ENCODE peak calls at places on chromosomes 2 and 18, in nine cellular contexts. W is prostate gland; G is GM23338; H is CD8-positive, alpha-beta T cell; O is gastrocnemius medialis; C is suprapubic skin; X is PC-3; V is HCT116; E is SJSA1. Q is an unnamed sample. For H3K36me3 and H3K27me3, the result is how much of the 10 kb centered on the place peaks cover.

GRCh38 chr18:48889115-48889941 is 61.4 kb downstream of the SMAD7 start:
- DNase-seq in W (no peak), G (peak), H (no peak), O (peak), C (no peak), X (no peak), V (no peak), E (no peak), Q (no peak)

GRCh38 chr2:8568543-8569302 is 113.1 kb upstream of the ID2 start:
- DNase-seq in W (no peak), G (no peak), H (no peak), O (no peak), C (no peak), X (no peak), V (no peak), E (no peak), Q (no peak)

GRCh38 chr2:127621981-127622431 is 23.9 kb upstream of the GPR17 start:
- DNase-seq in W (no peak), G (no peak), H (no peak), O (no peak), C (peak), X (no peak), V (no peak), E (no peak), Q (no peak)

GRCh38 chr18:78676622-78677482 is 302.8 kb upstream of the SALL3 start:
- DNase-seq in W (no peak), G (no peak), H (no peak), O (no peak), C (no peak), X (no peak), V (no peak), E (no peak), Q (no peak)

GRCh38 chr2:232511336-232511863 is 8.8 kb upstream of the PRSS56 start:
- DNase-seq in W (no peak), G (no peak), H (no peak), O (peak), C (no peak), X (no peak), V (no peak), E (no peak), Q (no peak)

GRCh38 chr2:46489430-46489829 is 10.1 kb downstream of the TMEM247 start:
- DNase-seq in W (no peak), G (no peak), H (no peak), O (no peak), C (no peak), X (no peak), V (no peak), E (no peak), Q (no peak)

GRCh38 chr2:172329404-172330059 is 97.9 kb upstream of the ITGA6 start:
- DNase-seq in W (no peak), G (no peak), H (no peak), O (peak), C (peak), X (no peak), V (no peak), E (no peak), Q (no peak)

GRCh38 chr18:57803119-57803969 is at the start of gene ATP8B1:
- DNase-seq in W (peak), G (peak), H (no peak), O (peak), C (peak), X (peak), V (peak), E (peak), Q (no peak)

GRCh38 chr2:219273887-219274391 is 5.2 kb upstream of the DNAJB2 start:
- DNase-seq in W (peak), G (no peak), H (no peak), O (peak), C (no peak), X (peak), V (peak), E (no peak), Q (no peak)

GRCh38 chr2:200219400-200220113 is 86.9 kb upstream of the SPATS2L start:
- DNase-seq in W (no peak), G (peak), H (no peak), O (no peak), C (no peak), X (peak), V (no peak), E (no peak), Q (no peak)

GRCh38 chr2:241878007-241878970 is 8.8 kb downstream of the RTP5 start:
- DNase-seq in W (peak), G (peak), H (peak), O (peak), C (no peak), X (peak), V (no peak), E (peak), Q (no peak)

GRCh38 chr2:141513853-141514252 is 617.0 kb downstream of the LRP1B start:
- DNase-seq in W (no peak), G (no peak), H (no peak), O (no peak), C (no peak), X (no peak), V (no peak), E (no peak), Q (no peak)

GRCh38 chr2:37552339-37552738 is 119.1 kb downstream of the CDC42EP3 start:
- DNase-seq in W (no peak), G (no peak), H (no peak), O (no peak), C (no peak), X (peak), V (no peak), E (no peak), Q (no peak)

GRCh38 chr2:23711979-23712755 is 214.8 kb downstream of the ATAD2B start:
- DNase-seq in W (no peak), G (peak), H (no peak), O (no peak), C (no peak), X (no peak), V (no peak), E (no peak), Q (peak)

GRCh38 chr18:75455249-75456183 is 28.0 kb upstream of the SMIM21 start:
- DNase-seq in W (no peak), G (peak), H (no peak), O (no peak), C (no peak), X (no peak), V (no peak), E (no peak), Q (no peak)

GRCh38 chr2:112584891-112585250 is 462 bp downstream of the CHCHD5 start:
- DNase-seq in W (no peak), G (no peak), H (no peak), O (no peak), C (no peak), X (no peak), V (no peak), E (no peak), Q (no peak)

GRCh38 chr2:65576278-65576677 is 143.9 kb upstream of the SPRED2 start:
- DNase-seq in W (no peak), G (no peak), H (no peak), O (no peak), C (no peak), X (no peak), V (no peak), E (no peak), Q (no peak)

GRCh38 chr2:128591841-128592822 is 273.5 kb upstream of the HS6ST1 start:
- DNase-seq in W (no peak), G (peak), H (no peak), O (no peak), C (no peak), X (no peak), V (no peak), E (no peak), Q (no peak)

GRCh38 chr2:45813003-45813601 is 161.6 kb downstream of the PRKCE start:
- DNase-seq in W (no peak), G (no peak), H (no peak), O (no peak), C (no peak), X (no peak), V (no peak), E (no peak), Q (peak)

GRCh38 chr2:235553696-235554100 is 59.9 kb downstream of the AGAP1 start:
- DNase-seq in W (no peak), G (no peak), H (no peak), O (no peak), C (no peak), X (no peak), V (no peak), E (no peak), Q (no peak)

GRCh38 chr18:37450434-37451133 is 115.0 kb downstream of the CELF4 start:
- DNase-seq in W (no peak), G (peak), H (no peak), O (no peak), C (no peak), X (no peak), V (no peak), E (no peak), Q (no peak)

GRCh38 chr2:220887271-220887870 is 684.7 kb downstream of the EPHA4 start:
- DNase-seq in W (no peak), G (peak), H (no peak), O (no peak), C (no peak), X (no peak), V (no peak), E (no peak), Q (no peak)

GRCh38 chr2:159199751-159200465 is 86.6 kb downstream of the WDSUB1 start:
- DNase-seq in W (no peak), G (no peak), H (no peak), O (no peak), C (no peak), X (no peak), V (no peak), E (no peak), Q (no peak)

GRCh38 chr2:47091118-47091517 is 64.0 kb downstream of the STPG4 start:
- DNase-seq in W (no peak), G (no peak), H (no peak), O (no peak), C (no peak), X (no peak), V (no peak), E (peak), Q (no peak)

GRCh38 chr2:227460079-227460485 is 11.9 kb upstream of the AGFG1 start:
- DNase-seq in W (no peak), G (no peak), H (peak), O (no peak), C (no peak), X (peak), V (no peak), E (peak), Q (no peak)

GRCh38 chr18:22471546-22472131 is 53.9 kb upstream of the CTAGE1 start:
- DNase-seq in W (no peak), G (no peak), H (no peak), O (no peak), C (no peak), X (peak), V (no peak), E (peak), Q (no peak)

GRCh38 chr18:79494936-79495335 is 99.2 kb downstream of the NFATC1 start:
- DNase-seq in W (no peak), G (no peak), H (no peak), O (no peak), C (peak), X (no peak), V (no peak), E (no peak), Q (no peak)

GRCh38 chr2:84815146-84815545 is 65.7 kb downstream of the TRABD2A start:
- DNase-seq in W (no peak), G (no peak), H (no peak), O (no peak), C (no peak), X (no peak), V (no peak), E (peak), Q (no peak)

GRCh38 chr18:595068-595467 is 1.7 kb upstream of the CLUL1 start:
- DNase-seq in W (no peak), G (no peak), H (no peak), O (no peak), C (no peak), X (no peak), V (no peak), E (no peak), Q (no peak)

GRCh38 chr18:62521588-62521987 is 1.2 kb upstream of the ZCCHC2 start:
- DNase-seq in W (no peak), G (no peak), H (no peak), O (no peak), C (no peak), X (peak), V (no peak), E (no peak), Q (no peak)

GRCh38 chr18:395481-396250 is 104.8 kb downstream of the COLEC12 start:
- DNase-seq in W (peak), G (no peak), H (no peak), O (no peak), C (peak), X (peak), V (no peak), E (peak), Q (peak)

GRCh38 chr2:239697765-239698164 is 296.9 kb upstream of the HDAC4 start:
- DNase-seq in W (no peak), G (no peak), H (no peak), O (no peak), C (no peak), X (no peak), V (no peak), E (no peak), Q (no peak)

GRCh38 chr18:30451976-30452375 is 590.6 kb downstream of the DSC3 start:
- DNase-seq in W (no peak), G (no peak), H (no peak), O (no peak), C (no peak), X (no peak), V (no peak), E (no peak), Q (no peak)

GRCh38 chr18:21389903-21390302 is 147.9 kb downstream of the GREB1L start:
- DNase-seq in W (no peak), G (no peak), H (no peak), O (no peak), C (no peak), X (peak), V (no peak), E (no peak), Q (no peak)

GRCh38 chr18:63974991-63975390 is 5.1 kb downstream of the SERPINB8 start:
- DNase-seq in W (no peak), G (peak), H (no peak), O (no peak), C (no peak), X (peak), V (peak), E (peak), Q (no peak)

GRCh38 chr2:43171789-43172188 is 54.6 kb downstream of the ZFP36L2 start:
- DNase-seq in W (peak), G (no peak), H (no peak), O (no peak), C (no peak), X (peak), V (no peak), E (peak), Q (no peak)

GRCh38 chr2:217466104-217466503 is 536.7 kb downstream of the TNS1 start:
- DNase-seq in W (no peak), G (no peak), H (no peak), O (no peak), C (no peak), X (no peak), V (no peak), E (no peak), Q (no peak)

DNA sequence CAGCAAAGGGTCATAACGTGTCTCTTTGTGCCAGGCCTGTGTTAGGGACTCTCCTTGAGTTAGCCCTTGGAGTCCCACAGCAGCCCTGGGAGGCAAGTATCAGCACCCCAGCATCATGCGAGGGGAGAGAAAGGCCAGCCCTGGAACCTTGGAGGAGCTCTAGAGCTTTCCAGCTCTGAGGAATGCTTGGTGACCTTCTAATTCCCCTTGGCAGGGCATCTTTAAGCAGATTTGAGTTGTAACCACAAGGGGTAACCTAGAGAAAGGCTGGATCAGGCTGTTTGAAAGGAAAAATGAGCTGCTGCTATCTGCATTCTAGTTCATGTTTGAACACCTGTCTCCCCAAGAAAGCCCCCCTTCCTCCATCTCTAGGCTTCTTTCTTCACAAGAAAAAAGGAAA is 23.8 kb upstream of the ODC1 start:
- DNase-seq in W (no peak), G (peak), H (no peak), O (no peak), C (peak), X (no peak), V (no peak), E (no peak), Q (no peak)
- H3K36me3 ChIP-seq in W (under half), G (under half), H (under half), O (under half), C (under half), X (under half), V (under half), E (under half), Q (under half)

GRCh38 chr2:204225633-204226032 is 289.1 kb downstream of the ICOS start:
- DNase-seq in W (no peak), G (no peak), H (no peak), O (no peak), C (no peak), X (no peak), V (no peak), E (no peak), Q (no peak)
- H3K27me3 ChIP-seq in W (under half), G (under half), H (under half), O (under half), C (under half), X (half or more), V (under half), E (under half), Q (under half)

GRCh38 chr2:135150711-135151110 is 98.6 kb downstream of the RAB3GAP1 start:
- DNase-seq in W (no peak), G (no peak), H (no peak), O (no peak), C (no peak), X (peak), V (no peak), E (no peak), Q (no peak)

GRCh38 chr2:135154962-135155361 is 102.9 kb downstream of the RAB3GAP1 start:
- DNase-seq in W (no peak), G (no peak), H (no peak), O (no peak), C (no peak), X (no peak), V (no peak), E (no peak), Q (no peak)

GRCh38 chr2:135149251-135149650 is 97.2 kb downstream of the RAB3GAP1 start:
- DNase-seq in W (no peak), G (no peak), H (no peak), O (no peak), C (no peak), X (peak), V (no peak), E (no peak), Q (no peak)

GRCh38 chr2:135152361-135152760 is 100.3 kb downstream of the RAB3GAP1 start:
- DNase-seq in W (no peak), G (no peak), H (no peak), O (no peak), C (no peak), X (peak), V (no peak), E (no peak), Q (no peak)

GRCh38 chr2:135151615-135152014 is 99.5 kb downstream of the RAB3GAP1 start:
- DNase-seq in W (no peak), G (no peak), H (no peak), O (no peak), C (no peak), X (no peak), V (no peak), E (no peak), Q (no peak)
- H3K36me3 ChIP-seq in W (under half), G (under half), H (under half), O (under half), C (under half), X (under half), V (under half), E (under half), Q (under half)

GRCh38 chr2:160976797-160977196 is 183.4 kb upstream of the TANK start:
- DNase-seq in W (no peak), G (no peak), H (no peak), O (no peak), C (no peak), X (no peak), V (no peak), E (no peak), Q (no peak)

GRCh38 chr2:160977376-160977775 is 182.9 kb upstream of the TANK start:
- DNase-seq in W (no peak), G (no peak), H (no peak), O (no peak), C (no peak), X (no peak), V (no peak), E (no peak), Q (no peak)

GRCh38 chr2:160970052-160970846 is 190.0 kb upstream of the TANK start:
- DNase-seq in W (no peak), G (peak), H (no peak), O (no peak), C (no peak), X (peak), V (peak), E (peak), Q (peak)

GRCh38 chr2:160974803-160975202 is 185.4 kb upstream of the TANK start:
- DNase-seq in W (no peak), G (no peak), H (no peak), O (no peak), C (no peak), X (peak), V (no peak), E (no peak), Q (no peak)

GRCh38 chr2:160973991-160974390 is 186.2 kb upstream of the TANK start:
- DNase-seq in W (no peak), G (no peak), H (no peak), O (no peak), C (no peak), X (no peak), V (no peak), E (no peak), Q (no peak)
- H3K27me3 ChIP-seq in W (under half), G (under half), H (under half), O (under half), C (under half), X (under half), V (under half), E (under half), Q (under half)

GRCh38 chr2:98585386-98585785 is 22.9 kb downstream of the COA5 start:
- DNase-seq in W (no peak), G (no peak), H (no peak), O (no peak), C (no peak), X (no peak), V (no peak), E (no peak), Q (no peak)

GRCh38 chr2:98583866-98584618 is 24.3 kb downstream of the COA5 start:
- DNase-seq in W (no peak), G (no peak), H (no peak), O (no peak), C (no peak), X (no peak), V (no peak), E (no peak), Q (no peak)

GRCh38 chr2:98580656-98581284 is 27.5 kb downstream of the COA5 start:
- DNase-seq in W (no peak), G (no peak), H (no peak), O (no peak), C (no peak), X (no peak), V (no peak), E (no peak), Q (no peak)

GRCh38 chr2:98582523-98582922 is 25.8 kb downstream of the COA5 start:
- DNase-seq in W (no peak), G (no peak), H (no peak), O (no peak), C (no peak), X (no peak), V (no peak), E (no peak), Q (no peak)

GRCh38 chr2:98583516-98583865 is 24.8 kb downstream of the COA5 start:
- DNase-seq in W (no peak), G (no peak), H (no peak), O (no peak), C (no peak), X (no peak), V (no peak), E (no peak), Q (no peak)
- H3K36me3 ChIP-seq in W (under half), G (under half), H (half or more), O (under half), C (half or more), X (under half), V (under half), E (under half), Q (under half)

Q was measured in BJ.